ENCODE peak calls at places on chromosomes 7 and 10, in nine cellular contexts. M is HCEC 1CT; T is AG04449; Y is AG04450; N is OCI-LY7; C is NCI-H774; R is activated T-cell treated with anti-CD3 and anti-CD28 coated beads, Interleukin-2, amount 50 U/mL, for 48 hours; I is amniotic stem cell; H is NCI-H2029. F is an unnamed sample.

GRCh38 chr10:45580371-45580770 is 92.2 kb downstream of the ZFAND4 start:
- DNase-seq in T (no peak), Y (no peak), R (no peak), N (peak; percentile 23), H (no peak), M (no peak), C (no peak), I (no peak), F (no peak)

GRCh38 chr7:41918597-41918996 is 215.7 kb upstream of the INHBA start:
- DNase-seq in Y (peak; percentile 56), N (no peak), T (no peak), I (no peak), R (no peak), C (no peak), M (peak; percentile 94), H (no peak), F (peak; percentile 94)

GRCh38 chr7:56290548-56290947 is 174.3 kb upstream of the NUPR2 start:
- DNase-seq in I (no peak), T (no peak), H (no peak), C (no peak), N (no peak), R (no peak), Y (no peak), M (no peak), F (no peak)

GRCh38 chr10:104274762-104275721 is 6.1 kb downstream of the GSTO2 start:
- DNase-seq in T (no peak), R (peak; percentile 70), Y (no peak), N (peak; percentile 55), H (no peak), M (no peak), I (no peak), C (no peak), F (no peak)

GRCh38 chr7:152949198-152949597 is 189.6 kb downstream of the ACTR3B start:
- DNase-seq in I (no peak), N (no peak), Y (no peak), C (no peak), M (no peak), H (no peak), T (no peak), R (no peak), F (no peak)

GRCh38 chr7:84258628-84259027 is 64.0 kb upstream of the SEMA3A start:
- DNase-seq in R (no peak), Y (no peak), M (peak; percentile 76), C (no peak), N (no peak), H (no peak), I (no peak), T (peak; percentile 40), F (no peak)

GRCh38 chr7:43873300-43873699 is 4.0 kb upstream of the MRPS24 start:
- DNase-seq in N (no peak), H (no peak), T (no peak), R (no peak), M (peak; percentile 81), Y (no peak), C (no peak), I (peak; percentile 12), F (no peak)

GRCh38 chr7:157479326-157479725 is 142.5 kb downstream of the DNAJB6 start:
- DNase-seq in C (no peak), N (no peak), T (no peak), M (no peak), R (peak; percentile 9), I (no peak), Y (no peak), H (no peak), F (no peak)

GRCh38 chr10:131269776-131270460 is 41.6 kb downstream of the TCERG1L start:
- DNase-seq in N (no peak), M (no peak), T (no peak), I (no peak), C (no peak), R (no peak), H (no peak), Y (no peak), F (no peak)